ENCODE peak calls at places on chromosomes 1 and 21, in four cellular contexts. X is GM23248, G is OCI-LY7, R is PC-3. L is an unnamed sample.

GRCh38 chr1:206859082-206859491 is 6.3 kb upstream of the IL20 start:
- DNase-seq in G (peak), X (no peak), R (peak), L (no peak)

GRCh38 chr21:45577806-45578801 is 35.9 kb upstream of the SLC19A1 start:
- DNase-seq in R (peak), G (no peak), X (no peak), L (no peak)

GRCh38 chr1:8170059-8170835 is 144.1 kb upstream of the ERRFI1 start:
- DNase-seq in G (no peak), R (no peak), X (no peak), L (no peak)

GRCh38 chr21:44425895-44426662 is 29.2 kb upstream of the LRRC3 start:
- DNase-seq in G (no peak), R (no peak), X (no peak), L (no peak)

GRCh38 chr1:69252696-69253095 is 315.0 kb upstream of the LRRC7 start:
- DNase-seq in R (no peak), X (no peak), G (no peak), L (no peak)

GRCh38 chr1:232620356-232620841 is 9.5 kb downstream of the SIPA1L2 start:
- DNase-seq in X (peak), R (peak), G (peak), L (peak)

GRCh38 chr1:114779722-114780121 is 763 bp downstream of the SIKE1 start:
- DNase-seq in R (no peak), G (no peak), X (no peak), L (no peak)

GRCh38 chr1:38680801-38681510 is 178.6 kb downstream of the RRAGC start:
- DNase-seq in G (no peak), R (peak), X (peak), L (no peak)

GRCh38 chr21:16419188-16419874 is 689.5 kb downstream of the USP25 start:
- DNase-seq in X (peak), G (no peak), R (no peak), L (no peak)

GRCh38 chr1:57798499-57798898 is 374.6 kb upstream of the DAB1 start:
- DNase-seq in G (no peak), X (no peak), R (no peak), L (no peak)

GRCh38 chr1:15683411-15684039 is 595 bp upstream of the PLEKHM2 start:
- DNase-seq in X (no peak), G (no peak), R (no peak), L (no peak)

GRCh38 chr1:205071801-205072200 is 12.5 kb downstream of the TMEM81 start:
- DNase-seq in R (no peak), X (no peak), G (no peak), L (no peak)

GRCh38 chr1:107499139-107499744 is 358.4 kb downstream of the NTNG1 start:
- DNase-seq in R (no peak), X (no peak), G (no peak), L (no peak)

DNA sequence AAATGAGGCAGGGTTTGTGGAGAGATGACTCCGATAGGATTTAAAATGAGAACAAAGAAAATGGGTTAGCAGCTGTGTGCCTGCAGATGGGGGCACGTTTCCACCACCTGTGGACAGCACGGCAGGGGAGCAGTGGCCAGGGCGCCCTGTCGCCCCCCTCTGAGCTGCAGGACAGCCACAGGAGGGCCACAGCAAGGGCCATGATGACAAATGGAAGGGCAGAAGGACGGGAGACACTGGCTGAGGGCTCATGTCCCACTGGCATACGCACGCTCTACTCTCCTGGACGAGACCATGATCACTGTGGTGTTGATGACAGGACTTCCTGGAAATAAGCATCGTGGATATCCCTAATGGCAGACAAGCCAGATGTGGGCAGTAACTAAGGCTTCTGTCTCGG is 241.0 kb downstream of the SDCCAG8 start:
- DNase-seq in R (no peak), X (no peak), G (no peak), L (no peak)
- H3K27ac ChIP-seq in R (no peak), X (no peak), G (no peak), L (no peak)

GRCh38 chr1:17441993-17442357 is 2.5 kb upstream of the RCC2 start:
- DNase-seq in R (no peak), G (no peak), X (no peak), L (no peak)
- H2AFZ ChIP-seq in R (peak), G (peak), X (no peak), L (no peak)

GRCh38 chr1:225780134-225780533 is 2.5 kb downstream of the SRP9 start:
- DNase-seq in G (no peak), X (no peak), R (no peak), L (no peak)
- H3K4me3 ChIP-seq in G (peak), X (no peak), R (peak), L (no peak)

DNA sequence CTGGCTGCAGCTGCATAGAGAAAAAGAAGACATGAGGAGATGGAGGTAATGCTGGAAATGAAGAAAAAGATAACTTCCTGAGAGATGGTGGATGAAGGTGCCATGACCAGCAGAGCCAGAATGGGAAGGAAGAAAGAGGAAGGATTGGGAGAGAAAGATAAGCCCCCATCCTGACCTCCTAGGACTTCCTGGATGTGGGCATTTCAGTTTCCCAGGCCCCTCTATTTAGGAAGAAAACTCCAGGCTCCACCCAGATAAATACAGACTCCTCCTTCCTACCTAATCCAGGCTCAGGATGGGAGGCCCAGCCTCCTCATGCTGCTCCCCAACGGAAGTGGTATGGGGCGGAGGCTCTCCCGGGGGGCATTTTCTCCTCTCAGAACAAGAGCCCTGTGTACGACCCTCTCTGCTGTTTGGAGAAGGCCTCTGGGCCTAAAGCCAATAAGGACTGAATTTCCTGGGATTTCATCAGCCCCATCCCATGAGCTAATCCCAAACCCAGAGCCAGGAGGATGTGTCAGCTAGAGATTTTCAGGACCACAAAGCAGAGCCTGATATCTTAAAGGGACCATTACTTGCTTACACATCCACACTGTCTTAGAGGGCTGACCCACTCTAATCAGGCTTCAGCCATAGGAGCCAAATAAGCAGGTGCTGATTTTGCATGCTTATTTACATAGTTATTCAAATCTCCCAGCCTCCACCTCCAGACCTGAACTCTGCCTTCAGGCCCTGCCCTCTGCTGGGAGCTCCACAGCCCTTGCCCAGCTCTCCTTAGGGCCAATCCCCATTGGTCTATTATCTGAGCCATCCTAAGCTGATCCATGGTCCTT is 5.1 kb upstream of the ARHGEF2 start:
- DNase-seq in G (peak), R (peak), X (peak), L (peak)
- H3K27ac ChIP-seq in G (peak), R (peak), X (peak), L (peak)